ENCODE peak calls at places on chromosomes 1 and 21, in seven cellular contexts. N, H, K, C, W, D and O are unnamed samples.

GRCh38 chr1:198486903-198487302 is 53.6 kb downstream of the ATP6V1G3 start:
- DNase-seq in H (no peak), W (no peak), N (no peak), K (no peak), D (no peak), C (no peak), O (no peak)

GRCh38 chr21:37939251-37939650 is 23.0 kb upstream of the KCNJ6 start:
- DNase-seq in K (no peak), W (no peak), H (no peak), N (no peak), D (no peak), C (no peak), O (no peak)

GRCh38 chr1:174964261-174964984 is 35.3 kb upstream of the CACYBP start:
- DNase-seq in H (no peak), D (no peak), N (no peak), K (no peak), C (no peak), W (no peak), O (no peak)

GRCh38 chr1:206050655-206051235 is 2.2 kb upstream of the RHEX start:
- DNase-seq in W (peak), K (no peak), H (no peak), N (no peak), C (no peak), D (peak), O (peak)

GRCh38 chr1:45044916-45045315 is 32.9 kb downstream of the UROD start:
- DNase-seq in D (no peak), H (no peak), W (no peak), K (no peak), C (no peak), N (no peak), O (no peak)

GRCh38 chr1:235943581-235944114 is 76.9 kb upstream of the LYST start:
- DNase-seq in K (no peak), H (no peak), N (no peak), C (no peak), D (no peak), W (peak), O (no peak)

GRCh38 chr1:223364685-223365382 is 858 bp upstream of the SUSD4 start:
- DNase-seq in N (no peak), D (no peak), C (no peak), K (peak), W (no peak), H (no peak), O (no peak)

GRCh38 chr1:47840338-47840737 is 156.8 kb downstream of the TRABD2B start:
- DNase-seq in C (no peak), N (no peak), W (no peak), D (no peak), K (peak), H (no peak), O (no peak)

GRCh38 chr1:118987431-118988185 is 535 bp downstream of the TBX15 start:
- DNase-seq in W (no peak), C (no peak), H (no peak), N (no peak), K (no peak), D (no peak), O (no peak)

GRCh38 chr1:154219511-154219910 is 1.2 kb upstream of the UBAP2L start:
- DNase-seq in K (peak), D (no peak), H (no peak), N (no peak), W (peak), C (no peak), O (no peak)

GRCh38 chr1:158329807-158330206 is 1.5 kb downstream of the CD1B start:
- DNase-seq in D (peak), W (no peak), K (no peak), C (no peak), H (no peak), N (no peak), O (no peak)

GRCh38 chr21:35611752-35612151 is 448.6 kb downstream of the SETD4 start:
- DNase-seq in K (no peak), C (no peak), N (no peak), D (no peak), H (no peak), W (peak), O (no peak)

GRCh38 chr1:199836430-199836829 is 191.1 kb upstream of the NR5A2 start:
- DNase-seq in C (no peak), W (no peak), N (no peak), D (no peak), K (no peak), H (no peak), O (no peak)

GRCh38 chr1:25804244-25804963 is 4.4 kb downstream of the SELENON start:
- DNase-seq in K (no peak), W (no peak), H (no peak), N (no peak), C (no peak), D (no peak), O (no peak)

GRCh38 chr1:229690662-229691061 is 64.6 kb downstream of the URB2 start:
- DNase-seq in N (no peak), W (no peak), D (no peak), K (no peak), H (no peak), C (no peak), O (no peak)

GRCh38 chr1:5447479-5448070 is 544.6 kb downstream of the NPHP4 start:
- DNase-seq in W (no peak), K (no peak), D (no peak), C (no peak), N (no peak), H (peak), O (no peak)

GRCh38 chr1:158611916-158612315 is 6.8 kb downstream of the OR10Z1 start:
- DNase-seq in W (no peak), N (no peak), C (no peak), D (no peak), K (no peak), H (no peak), O (no peak)

GRCh38 chr1:160046494-160047115 is 14.8 kb upstream of the PIGM start:
- DNase-seq in W (peak), D (no peak), C (no peak), H (peak), K (peak), N (peak), O (no peak)

GRCh38 chr1:8604041-8604942 is 213.1 kb downstream of the RERE start:
- DNase-seq in C (no peak), W (no peak), K (no peak), N (no peak), D (no peak), H (no peak), O (no peak)

GRCh38 chr1:235299514-235299858 is 28.5 kb downstream of the ARID4B start:
- DNase-seq in K (no peak), D (no peak), N (no peak), C (no peak), H (no peak), W (no peak), O (no peak)

GRCh38 chr1:200096774-200097173 is 69.3 kb downstream of the NR5A2 start:
- DNase-seq in H (no peak), W (no peak), C (no peak), K (no peak), N (no peak), D (no peak), O (no peak)

GRCh38 chr1:230072296-230072695 is 5.3 kb downstream of the GALNT2 start:
- DNase-seq in N (no peak), W (no peak), C (no peak), H (no peak), K (peak), D (no peak), O (no peak)

GRCh38 chr1:19606817-19607706 is 37.0 kb upstream of the NBL1 start:
- DNase-seq in D (peak), H (no peak), K (no peak), W (peak), C (no peak), N (no peak), O (no peak)

GRCh38 chr21:28150778-28151177 is 841.9 kb downstream of the LTN1 start:
- DNase-seq in W (peak), N (no peak), D (no peak), C (no peak), K (no peak), H (no peak), O (no peak)

GRCh38 chr1:159854101-159854692 is 8.3 kb downstream of the VSIG8 start:
- DNase-seq in K (peak), C (no peak), H (peak), D (peak), W (no peak), N (peak), O (no peak)

GRCh38 chr1:210250998-210251679 is 18.5 kb downstream of the SERTAD4 start:
- DNase-seq in K (peak), C (peak), W (no peak), N (peak), D (no peak), H (peak), O (no peak)

GRCh38 chr1:244964112-244964971 is 100.0 kb upstream of the HNRNPU start:
- DNase-seq in N (no peak), W (peak), C (no peak), D (no peak), K (peak), H (peak), O (no peak)

GRCh38 chr21:36589352-36589971 is 109.5 kb upstream of the SIM2 start:
- DNase-seq in C (peak), N (peak), W (peak), D (no peak), K (peak), H (no peak), O (no peak)

GRCh38 chr1:62314951-62315350 is 4.3 kb downstream of the KANK4 start:
- DNase-seq in W (no peak), D (no peak), K (no peak), N (no peak), C (no peak), H (no peak), O (no peak)

GRCh38 chr1:68217060-68217554 is 15.2 kb downstream of the WLS start:
- DNase-seq in K (no peak), C (no peak), D (no peak), W (no peak), H (no peak), N (no peak), O (no peak)

GRCh38 chr1:160284220-160284781 is 632 bp downstream of the PEX19 start:
- DNase-seq in N (no peak), K (peak), D (peak), W (peak), C (no peak), H (no peak), O (no peak)

GRCh38 chr1:236747311-236747956 is 47.7 kb upstream of the MTR start:
- DNase-seq in D (no peak), C (no peak), N (no peak), H (no peak), K (no peak), W (no peak), O (no peak)

GRCh38 chr1:63269571-63269970 is 52.8 kb upstream of the FOXD3 start:
- DNase-seq in H (no peak), K (no peak), C (no peak), D (no peak), N (no peak), W (no peak), O (no peak)

GRCh38 chr1:105138445-105138821 is 1388.7 kb downstream of the AMY1C start:
- DNase-seq in C (no peak), N (no peak), H (no peak), D (no peak), K (peak), W (no peak), O (no peak)

GRCh38 chr1:173038875-173039554 is 11.7 kb downstream of the TNFSF18 start:
- DNase-seq in H (no peak), C (no peak), W (no peak), N (no peak), K (no peak), D (no peak), O (no peak)

GRCh38 chr1:194829492-194829891 is 1643.1 kb upstream of the B3GALT2 start:
- DNase-seq in N (no peak), D (no peak), K (no peak), W (peak), C (peak), H (no peak), O (no peak)

GRCh38 chr21:38171723-38172344 is 85.0 kb upstream of the KCNJ15 start:
- DNase-seq in D (no peak), C (no peak), K (no peak), H (no peak), N (no peak), W (peak), O (no peak)

GRCh38 chr1:41539416-41539800 is 54.9 kb upstream of the EDN2 start:
- DNase-seq in N (peak), C (no peak), W (no peak), D (no peak), K (no peak), H (no peak), O (no peak)

GRCh38 chr21:45922648-45923047 is 58.9 kb upstream of the COL6A1 start:
- DNase-seq in W (no peak), H (no peak), D (no peak), K (no peak), C (no peak), N (no peak), O (no peak)

GRCh38 chr1:24726741-24727140 is 18.5 kb upstream of the CLIC4 start:
- DNase-seq in D (no peak), C (no peak), H (no peak), N (no peak), W (no peak), K (no peak), O (no peak)

GRCh38 chr1:24725209-24725651 is 20.0 kb upstream of the CLIC4 start:
- DNase-seq in D (no peak), W (peak), N (no peak), K (no peak), H (no peak), C (no peak), O (no peak)

GRCh38 chr1:24724345-24725208 is 20.7 kb upstream of the CLIC4 start:
- DNase-seq in C (peak), D (no peak), K (no peak), N (no peak), W (peak), H (no peak), O (no peak)

GRCh38 chr1:24727490-24728214 is 17.6 kb upstream of the CLIC4 start:
- DNase-seq in C (no peak), K (peak), W (peak), H (no peak), N (peak), D (peak), O (no peak)

GRCh38 chr1:24728982-24729381 is 16.3 kb upstream of the CLIC4 start:
- DNase-seq in N (no peak), K (no peak), C (no peak), H (no peak), W (no peak), D (no peak), O (no peak)
- H3K27ac ChIP-seq in N (no peak), K (no peak), C (no peak), H (no peak), W (no peak), D (no peak), O (no peak)

DNA sequence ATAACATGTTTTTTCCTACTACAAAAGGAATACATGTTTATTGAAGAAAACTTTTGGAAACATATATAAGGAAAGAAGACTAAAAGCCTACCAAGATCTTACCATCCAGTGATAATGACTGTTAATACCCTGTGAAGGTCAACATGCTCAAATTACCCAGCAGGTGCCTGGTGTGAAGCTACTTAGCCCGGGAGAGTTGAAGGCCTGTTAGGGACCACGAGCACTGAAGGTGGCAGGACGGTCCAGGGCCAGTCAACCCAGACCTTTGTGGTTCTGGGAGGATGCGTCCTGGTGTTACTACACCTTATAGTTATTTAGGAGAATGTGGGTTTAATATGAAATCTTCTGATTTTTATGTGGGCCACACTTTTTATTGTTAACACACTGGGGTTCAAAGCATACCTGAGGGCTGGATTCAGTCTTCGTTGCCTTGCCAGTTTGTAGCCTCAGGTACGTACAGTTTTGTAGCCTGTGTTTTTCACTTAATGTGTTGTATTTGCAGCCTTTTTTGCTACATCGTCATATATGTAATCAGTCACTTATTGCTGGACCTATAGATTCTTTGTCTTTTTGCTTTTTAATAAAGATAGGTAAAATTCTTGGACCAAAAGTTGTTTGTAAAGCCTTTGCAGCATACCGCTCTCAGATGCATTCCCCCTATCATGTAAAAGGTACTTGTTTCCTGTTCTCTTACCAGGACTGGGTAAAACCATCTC is 9.8 kb downstream of the ITSN1 start:
- DNase-seq in W (no peak), C (no peak), K (no peak), N (no peak), H (no peak), D (no peak), O (no peak)
- TF ChIP-seq POLR2A in W (no peak), C (no peak), K (no peak), N (no peak), H (no peak), D (no peak), O (no peak)

GRCh38 chr1:208054885-208055507 is 144.1 kb upstream of the CD34 start:
- DNase-seq in N (no peak), K (no peak), H (no peak), W (no peak), C (no peak), D (no peak), O (no peak)
- TF ChIP-seq CTCF in N (no peak), K (no peak), H (no peak), W (no peak), C (no peak), D (no peak), O (no peak)

GRCh38 chr1:77757616-77758015 is 2.0 kb downstream of the USP33 start:
- DNase-seq in C (no peak), D (no peak), K (no peak), N (no peak), W (peak), H (no peak), O (no peak)
- H3K27ac ChIP-seq in C (no peak), D (no peak), K (peak), N (no peak), W (no peak), H (peak), O (no peak)

GRCh38 chr1:46281021-46281420 is 22.4 kb downstream of the LRRC41 start:
- DNase-seq in K (no peak), C (no peak), N (no peak), W (no peak), H (no peak), D (no peak), O (no peak)
- TF ChIP-seq POLR2A in K (no peak), C (no peak), N (no peak), W (no peak), H (no peak), D (no peak), O (no peak)

GRCh38 chr1:17486242-17486641 is 46.8 kb upstream of the RCC2 start:
- DNase-seq in H (no peak), K (no peak), N (no peak), W (no peak), C (no peak), D (no peak), O (no peak)

GRCh38 chr1:17488977-17489739 is 49.7 kb upstream of the RCC2 start:
- DNase-seq in H (no peak), D (no peak), K (no peak), C (no peak), W (peak), N (peak), O (no peak)

GRCh38 chr1:17480846-17481245 is 41.4 kb upstream of the RCC2 start:
- DNase-seq in W (no peak), H (no peak), K (no peak), N (no peak), D (no peak), C (no peak), O (no peak)

GRCh38 chr1:17485280-17485679 is 45.8 kb upstream of the RCC2 start:
- DNase-seq in C (no peak), H (no peak), K (peak), W (peak), N (no peak), D (no peak), O (no peak)
- TF ChIP-seq CTCF in C (peak), H (peak), K (peak), W (peak), N (no peak), D (peak), O (peak)

DNA sequence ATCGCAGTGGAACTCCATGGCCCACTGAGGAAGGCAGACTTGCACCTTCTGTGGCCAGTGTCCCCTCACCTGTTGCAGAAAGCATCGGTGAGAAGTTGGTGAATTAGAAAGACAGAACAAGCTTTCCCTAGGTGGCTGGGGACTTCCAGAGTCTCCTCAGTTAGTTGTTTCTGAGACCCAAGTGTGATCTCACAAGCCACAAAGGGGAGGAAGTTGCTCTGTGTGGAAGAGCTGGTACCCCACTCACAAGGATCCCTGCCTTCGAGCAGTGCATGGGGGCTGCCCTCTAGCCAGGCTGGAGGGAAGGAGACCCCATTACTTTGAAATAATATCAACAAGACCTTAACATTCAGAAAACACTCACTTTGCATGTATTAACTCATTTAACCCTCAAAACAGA is 2.1 kb downstream of the PRELP start:
- DNase-seq in W (no peak), D (no peak), N (no peak), K (no peak), C (no peak), H (no peak), O (no peak)
- H3K27ac ChIP-seq in W (no peak), D (peak), N (peak), K (no peak), C (no peak), H (peak), O (peak)

DNA sequence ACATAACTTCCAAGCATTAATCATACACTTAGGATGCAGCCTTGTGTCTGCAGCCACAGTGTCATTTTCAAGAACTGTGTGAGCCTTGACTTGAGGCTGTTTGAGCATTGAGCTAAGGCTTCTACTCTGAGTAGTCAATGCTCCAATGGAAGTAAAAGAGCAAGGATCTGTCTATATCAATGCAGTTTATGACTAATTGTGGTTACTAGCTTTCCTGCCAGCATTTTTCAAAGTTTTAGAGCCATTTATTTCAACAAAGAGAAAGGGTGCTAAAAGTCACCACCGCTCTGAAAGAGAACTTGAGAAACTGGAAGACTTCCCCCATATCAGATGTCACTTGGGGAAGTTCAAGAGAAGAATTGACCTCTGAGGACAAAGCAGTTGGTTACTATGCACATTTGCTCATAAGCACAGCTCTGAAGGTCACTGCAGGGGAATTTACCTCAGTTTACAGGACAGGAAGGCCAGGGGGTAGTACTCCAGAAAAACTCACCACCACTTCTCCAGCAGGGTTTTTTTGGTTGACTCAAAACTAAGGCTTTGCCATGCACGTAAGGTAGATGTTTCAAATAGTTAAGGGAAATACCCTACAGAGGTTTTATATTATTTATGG is 24.5 kb upstream of the RGS1 start:
- DNase-seq in K (no peak), N (no peak), H (no peak), C (peak), D (no peak), W (peak), O (no peak)
- TF ChIP-seq POLR2A in K (no peak), N (no peak), H (no peak), C (no peak), D (no peak), W (peak), O (no peak)